ENCODE peak calls at places on chromosomes 4 and X, in five cellular contexts. K, F, V, J and I are unnamed samples.

GRCh38 chr4:86493460-86493859 is 100.7 kb upstream of the PTPN13 start:
- DNase-seq in F (no peak), V (no peak), J (no peak), K (no peak), I (no peak)

GRCh38 chr4:110106946-110107325 is 91.5 kb downstream of the ELOVL6 start:
- DNase-seq in J (no peak), F (no peak), K (peak), V (no peak), I (no peak)

GRCh38 chr4:1113311-1114009 is at the start of gene RNF212:
- DNase-seq in V (no peak), J (peak), F (peak), K (peak), I (peak)

GRCh38 chrX:43349363-43349762 is 306.7 kb upstream of the MAOA start:
- DNase-seq in V (peak), K (peak), F (peak), J (no peak), I (no peak)

GRCh38 chrX:35858916-35859315 is 60.6 kb upstream of the CFAP47 start:
- DNase-seq in J (no peak), V (no peak), K (no peak), F (no peak), I (no peak)

GRCh38 chr4:7652451-7652871 is 217.7 kb upstream of the PSAPL1 start:
- DNase-seq in K (no peak), J (no peak), V (no peak), F (no peak), I (peak)

GRCh38 chrX:48569958-48570357 is 4.3 kb upstream of the RBM3 start:
- DNase-seq in J (no peak), V (no peak), F (no peak), K (no peak), I (no peak)

GRCh38 chrX:38987135-38987780 is 186.0 kb downstream of the MID1IP1 start:
- DNase-seq in V (no peak), F (no peak), K (no peak), J (no peak), I (no peak)

GRCh38 chrX:13825178-13825762 is 8.4 kb upstream of the GPM6B start:
- DNase-seq in F (no peak), J (no peak), V (no peak), K (no peak), I (no peak)

GRCh38 chrX:151713859-151714258 is 2.0 kb upstream of the FATE1 start:
- DNase-seq in J (peak), K (peak), V (no peak), F (no peak), I (no peak)

GRCh38 chr4:55248756-55249155 is 97.3 kb upstream of the SRD5A3 start:
- DNase-seq in K (no peak), J (no peak), F (no peak), V (no peak), I (no peak)

GRCh38 chr4:166493828-166494432 is 620.9 kb downstream of the TLL1 start:
- DNase-seq in J (no peak), K (no peak), V (no peak), F (no peak), I (no peak)

GRCh38 chr4:173138636-173139035 is 30.0 kb upstream of the GALNT7 start:
- DNase-seq in J (no peak), F (no peak), V (no peak), K (no peak), I (no peak)

DNA sequence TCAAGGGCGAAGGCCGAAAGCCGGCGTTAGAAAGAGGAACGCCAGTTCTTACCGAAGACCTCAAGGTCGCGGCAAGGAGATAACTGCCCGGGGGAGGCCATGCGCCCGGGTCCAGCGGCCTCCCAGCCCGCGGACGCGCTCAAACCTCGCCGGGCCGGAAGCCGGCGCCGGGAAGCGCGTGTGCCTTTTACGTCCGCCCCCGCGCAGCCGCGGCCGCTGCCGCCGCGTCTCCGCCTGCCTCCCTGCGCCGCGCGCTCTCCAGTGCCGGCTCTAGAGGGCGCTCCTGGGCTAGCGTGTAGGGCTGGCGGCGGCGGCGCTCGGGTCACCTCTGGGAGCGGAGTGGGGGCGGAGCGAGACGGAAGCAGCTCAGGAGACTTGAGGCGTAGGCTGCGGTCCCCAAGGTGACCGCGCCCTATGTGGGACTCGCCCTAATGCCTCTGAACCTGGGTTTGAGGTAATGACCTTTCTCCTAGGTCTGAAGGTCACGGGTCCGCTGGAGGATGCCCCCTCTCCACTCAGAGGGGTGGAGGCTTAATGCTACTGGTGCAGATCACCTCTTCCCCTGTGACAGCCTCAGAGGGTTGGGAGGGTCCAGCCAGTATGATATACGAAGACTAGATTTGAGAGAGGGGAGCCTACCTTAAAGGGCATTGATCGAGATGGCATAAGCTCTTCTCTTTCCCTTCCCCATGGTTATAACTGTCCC is 839 bp downstream of the SLC25A5 start:
- DNase-seq in V (peak), K (peak), F (peak), J (peak), I (peak)
- TF ChIP-seq EP300 in V (no peak), K (no peak), F (no peak), J (no peak), I (no peak)

DNA sequence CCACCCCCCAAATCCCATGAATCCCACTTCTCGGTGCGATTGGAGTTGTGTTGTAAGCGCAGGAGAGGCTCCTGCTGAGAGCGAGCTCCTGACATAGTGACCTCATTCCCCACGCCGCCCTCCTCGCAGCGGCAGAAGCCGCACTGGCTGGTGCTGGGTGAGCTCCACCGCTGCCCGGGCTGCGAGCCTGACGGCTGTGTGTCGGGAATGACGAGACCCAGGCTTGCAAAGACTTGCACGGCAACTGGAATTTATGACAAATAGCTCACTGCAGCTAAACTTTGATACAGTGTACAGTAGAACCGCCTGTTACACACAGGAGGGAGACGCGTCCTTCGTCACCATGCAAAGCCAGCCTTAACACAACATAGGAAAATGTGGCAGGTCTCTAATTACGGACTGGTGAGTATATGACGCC is 82.4 kb downstream of the STOX2 start:
- DNase-seq in J (peak), F (peak), V (peak), K (peak), I (peak)
- TF ChIP-seq EP300 in J (no peak), F (peak), V (no peak), K (no peak), I (no peak)

GRCh38 chr4:169345207-169345788 is 74.5 kb upstream of the SH3RF1 start:
- DNase-seq in J (no peak), K (peak), V (no peak), F (no peak), I (no peak)
- TF ChIP-seq EP300 in J (no peak), K (no peak), V (no peak), F (no peak), I (no peak)

GRCh38 chr4:4519296-4519898 is 22.5 kb downstream of the STX18 start:
- DNase-seq in K (peak), J (no peak), F (no peak), V (no peak), I (no peak)

GRCh38 chr4:4521767-4522166 is 20.1 kb downstream of the STX18 start:
- DNase-seq in J (no peak), K (no peak), F (no peak), V (no peak), I (no peak)

GRCh38 chr4:4524364-4524763 is 17.5 kb downstream of the STX18 start:
- DNase-seq in V (no peak), F (no peak), J (no peak), K (no peak), I (no peak)

GRCh38 chr4:4518747-4519146 is 23.1 kb downstream of the STX18 start:
- DNase-seq in J (no peak), F (no peak), V (no peak), K (no peak), I (no peak)

DNA sequence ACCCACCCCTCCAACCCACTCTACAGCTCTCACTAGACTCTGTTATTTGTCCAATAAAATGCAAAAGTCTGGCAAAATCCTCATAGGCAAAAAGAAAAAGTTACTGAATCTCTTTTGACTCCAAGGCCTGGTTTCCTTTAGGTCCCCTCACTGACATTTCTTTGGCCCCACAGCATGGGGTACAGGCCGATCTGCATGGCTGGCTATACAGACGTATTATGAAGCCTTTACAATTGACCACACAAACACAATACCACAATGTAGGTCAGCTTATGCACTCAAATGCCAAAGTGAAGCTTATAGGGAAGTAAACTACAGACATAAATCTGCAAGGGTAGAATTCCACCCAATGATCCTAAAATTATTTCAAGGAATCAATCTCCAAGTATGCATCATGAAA is 20.8 kb downstream of the STX18 start:
- DNase-seq in J (no peak), V (no peak), F (no peak), K (no peak), I (no peak)
- TF ChIP-seq EP300 in J (no peak), V (no peak), F (no peak), K (no peak), I (no peak)

GRCh38 chrX:24242649-24243556 is 71.0 kb downstream of the SUPT20HL2 start:
- DNase-seq in J (peak), V (peak), K (no peak), F (peak), I (no peak)
- TF ChIP-seq EP300 in J (no peak), V (peak), K (no peak), F (no peak), I (no peak)